ENCODE peak calls at places on chromosomes 2 and 18, in ten cellular contexts. G is bronchial epithelial cell; U is PC-9; C is neural progenitor cell; P is Caki2; I is anterior cingulate cortex; S is NCI-H226; K is activated CD4-positive, CD25-positive, alpha-beta regulatory T cell treated with anti-CD3 and anti-CD28 coated beads, Interleukin-2, amount 50 U/mL, for 72 hours; L is NCI-H2081; V is HTR-8/SVneo. O is an unnamed sample.

GRCh38 chr2:28318462-28319117 is 74.1 kb upstream of the FOSL2 start:
- DNase-seq in I (no peak), G (no peak), U (no peak), C (no peak), V (no peak), S (no peak), L (no peak), K (no peak), P (no peak), O (no peak)

GRCh38 chr2:140997997-140998396 is 1132.8 kb downstream of the LRP1B start:
- DNase-seq in C (no peak), K (no peak), U (no peak), I (no peak), G (no peak), V (no peak), S (no peak), L (no peak), P (no peak), O (no peak)

GRCh38 chr2:166957686-166958085 is 69.4 kb downstream of the XIRP2 start:
- DNase-seq in S (no peak), G (no peak), P (peak; percentile 55), K (no peak), L (no peak), V (no peak), I (no peak), U (no peak), C (no peak), O (no peak)

GRCh38 chr2:132670961-132671781 is 1.2 kb upstream of the LYPD1 start:
- DNase-seq in L (no peak), P (peak; percentile 90), U (peak; percentile 87), I (no peak), V (peak; percentile 57), C (peak; percentile 55), G (peak; percentile 85), S (peak; percentile 77), K (no peak), O (peak; percentile 67)

GRCh38 chr2:168974370-168974769 is 56.8 kb downstream of the ABCB11 start:
- DNase-seq in K (no peak), C (no peak), I (no peak), G (no peak), U (no peak), S (no peak), V (no peak), L (no peak), P (no peak), O (peak; percentile 38)

GRCh38 chr2:157233506-157233905 is 24.0 kb upstream of the GALNT5 start:
- DNase-seq in L (no peak), V (no peak), I (no peak), P (no peak), S (peak; percentile 78), U (no peak), C (no peak), G (peak; percentile 72), K (no peak), O (no peak)

GRCh38 chr2:85678794-85679672 is 11.0 kb upstream of the SFTPB start:
- DNase-seq in U (peak; percentile 60), I (peak; percentile 7), C (peak; percentile 72), L (peak; percentile 79), V (peak; percentile 90), G (peak; percentile 67), S (peak; percentile 71), P (peak; percentile 77), K (peak; percentile 84), O (peak; percentile 81)

GRCh38 chr18:76970749-76971148 is 148.4 kb downstream of the ZNF236 start:
- DNase-seq in I (no peak), L (no peak), P (no peak), U (no peak), G (no peak), K (no peak), V (no peak), S (no peak), C (no peak), O (no peak)

GRCh38 chr2:30239308-30240161 is 8.2 kb downstream of the LBH start:
- DNase-seq in C (peak; percentile 69), L (peak; percentile 15), U (peak; percentile 52), P (peak; percentile 42), V (peak; percentile 70), K (peak; percentile 76), S (no peak), I (no peak), G (peak; percentile 50), O (peak; percentile 46)

GRCh38 chr2:17878222-17879136 is at the start of gene KCNS3:
- DNase-seq in I (no peak), P (peak; percentile 68), C (peak; percentile 88), U (peak; percentile 42), V (peak; percentile 20), K (no peak), L (peak; percentile 33), G (no peak), S (peak; percentile 39), O (peak; percentile 78)

GRCh38 chr18:384897-385296 is 115.6 kb downstream of the COLEC12 start:
- DNase-seq in G (no peak), L (no peak), C (no peak), I (no peak), P (no peak), V (no peak), U (no peak), K (no peak), S (no peak), O (no peak)

GRCh38 chr2:189824694-189825396 is 40.6 kb downstream of the PMS1 start:
- DNase-seq in V (no peak), L (no peak), I (no peak), C (no peak), U (no peak), K (no peak), P (no peak), G (no peak), S (peak; percentile 4), O (no peak)

GRCh38 chr2:98771771-98772521 is 41.0 kb upstream of the MGAT4A start:
- DNase-seq in P (no peak), C (no peak), L (no peak), S (peak; percentile 89), I (no peak), K (peak; percentile 49), V (no peak), G (no peak), U (no peak), O (no peak)

GRCh38 chr2:69499242-69499641 is 62.0 kb upstream of the NFU1 start:
- DNase-seq in I (no peak), K (no peak), U (no peak), G (no peak), C (no peak), S (no peak), V (no peak), L (no peak), P (no peak), O (no peak)

GRCh38 chr2:72973566-72974435 is 56.5 kb downstream of the EMX1 start:
- DNase-seq in V (peak; percentile 85), K (no peak), I (no peak), P (peak; percentile 32), G (peak; percentile 47), U (peak; percentile 41), S (no peak), C (peak; percentile 89), L (peak; percentile 54), O (peak; percentile 75)

GRCh38 chr2:69797836-69798465 is 31.5 kb upstream of the GMCL1 start:
- DNase-seq in I (no peak), L (no peak), V (peak; percentile 39), S (peak; percentile 60), C (no peak), K (no peak), G (peak; percentile 42), P (peak; percentile 46), U (peak; percentile 66), O (no peak)

GRCh38 chr2:197128897-197129296 is 181.7 kb downstream of the ANKRD44 start:
- DNase-seq in U (no peak), V (no peak), S (no peak), P (no peak), G (no peak), C (no peak), L (no peak), K (no peak), I (no peak), O (no peak)

GRCh38 chr2:55518846-55519167 is 711 bp upstream of the CFAP36 start:
- DNase-seq in L (peak; percentile 6), G (peak; percentile 8), C (peak; percentile 67), U (no peak), P (no peak), I (no peak), S (no peak), K (no peak), V (peak; percentile 19), O (no peak)

GRCh38 chr18:71250191-71250590 is 961.3 kb downstream of the SOCS6 start:
- DNase-seq in U (no peak), P (no peak), K (no peak), V (no peak), S (no peak), L (no peak), G (no peak), I (no peak), C (no peak), O (no peak)

GRCh38 chr2:165016772-165017411 is 61.6 kb upstream of the SLC38A11 start:
- DNase-seq in S (peak; percentile 75), P (peak; percentile 47), K (no peak), L (peak; percentile 81), C (peak; percentile 71), V (peak; percentile 42), G (peak; percentile 53), I (no peak), U (no peak), O (peak; percentile 78)

GRCh38 chr2:175964195-175964594 is 37.9 kb downstream of the LNPK start:
- DNase-seq in L (no peak), S (no peak), P (peak; percentile 11), U (no peak), C (no peak), G (peak; percentile 3), V (no peak), I (no peak), K (no peak), O (peak; percentile 6)

GRCh38 chr2:188199716-188200128 is 92.0 kb upstream of the GULP1 start:
- DNase-seq in S (peak; percentile 89), U (no peak), L (no peak), I (no peak), V (peak; percentile 81), G (peak; percentile 76), P (peak; percentile 78), K (no peak), C (no peak), O (no peak)

GRCh38 chr2:71120195-71120594 is 9.8 kb downstream of the MCEE start:
- DNase-seq in K (no peak), S (no peak), L (no peak), U (no peak), G (no peak), V (no peak), C (no peak), P (no peak), I (no peak), O (no peak)

GRCh38 chr2:20488782-20489181 is 41.9 kb downstream of the RHOB start:
- DNase-seq in S (no peak), G (no peak), V (no peak), I (no peak), L (no peak), K (no peak), U (no peak), C (no peak), P (no peak), O (no peak)

GRCh38 chr2:866009-866680 is 84.5 kb upstream of the SNTG2 start:
- DNase-seq in V (no peak), C (peak; percentile 18), P (no peak), S (no peak), I (no peak), L (no peak), G (no peak), U (no peak), K (no peak), O (peak; percentile 53)

GRCh38 chr2:108594982-108595464 is 60.8 kb downstream of the LIMS1 start:
- DNase-seq in I (no peak), S (peak; percentile 97), L (no peak), G (peak; percentile 95), K (no peak), V (peak; percentile 59), U (peak; percentile 73), P (peak; percentile 98), C (no peak), O (no peak)

GRCh38 chr2:111057721-111058120 is 63.0 kb upstream of the BCL2L11 start:
- DNase-seq in K (no peak), G (no peak), C (no peak), U (no peak), V (no peak), S (no peak), I (no peak), P (no peak), L (no peak), O (no peak)

GRCh38 chr2:12897181-12897580 is 180.4 kb downstream of the TRIB2 start:
- DNase-seq in I (no peak), C (no peak), P (no peak), S (no peak), U (no peak), L (no peak), G (no peak), V (no peak), K (no peak), O (no peak)

O was measured in retina.